ENCODE peak calls at places on chromosomes 1 and 21, in six cellular contexts. One of them, this sample, is unnamed. For H3K27me3, the result is how much of the 10 kb centered on the place peaks cover.

GRCh38 chr1:46526689-46527291 is 24.7 kb downstream of the KNCN start:
- DNase-seq in tibial nerve: no peak
- DNase-seq in HL-60: no peak
- DNase-seq in HCT116: no peak
- DNase-seq in aorta: no peak
- DNase-seq in pancreas: peak
- DNase-seq in this sample: no peak

GRCh38 chr1:90154711-90155110 is 159.8 kb downstream of the ZNF326 start:
- DNase-seq in tibial nerve: no peak
- DNase-seq in HL-60: no peak
- DNase-seq in HCT116: no peak
- DNase-seq in aorta: no peak
- DNase-seq in pancreas: no peak
- DNase-seq in this sample: no peak

GRCh38 chr1:53848025-53848424 is 9.9 kb upstream of the NDC1 start:
- DNase-seq in HL-60: no peak
- DNase-seq in pancreas: no peak
- DNase-seq in HCT116: no peak
- DNase-seq in tibial nerve: no peak
- DNase-seq in aorta: no peak
- DNase-seq in this sample: no peak

GRCh38 chr21:45460611-45461368 is 55.8 kb downstream of the COL18A1 start:
- DNase-seq in pancreas: no peak
- DNase-seq in HL-60: no peak
- DNase-seq in tibial nerve: no peak
- DNase-seq in aorta: peak
- DNase-seq in HCT116: no peak
- DNase-seq in this sample: peak

GRCh38 chr1:3631330-3631729 is 6.5 kb downstream of the TPRG1L start:
- DNase-seq in HL-60: no peak
- DNase-seq in aorta: peak
- DNase-seq in HCT116: no peak
- DNase-seq in pancreas: no peak
- DNase-seq in tibial nerve: no peak
- DNase-seq in this sample: no peak

GRCh38 chr1:225554216-225554812 is 98.6 kb downstream of the ENAH start:
- DNase-seq in aorta: no peak
- DNase-seq in HL-60: peak
- DNase-seq in pancreas: no peak
- DNase-seq in tibial nerve: no peak
- DNase-seq in HCT116: peak
- DNase-seq in this sample: peak

GRCh38 chr1:21013510-21013909 is 163.2 kb downstream of the EIF4G3 start:
- DNase-seq in pancreas: no peak
- DNase-seq in aorta: no peak
- DNase-seq in HL-60: no peak
- DNase-seq in tibial nerve: no peak
- DNase-seq in HCT116: no peak
- DNase-seq in this sample: no peak

GRCh38 chr1:246602194-246602593 is 35.9 kb downstream of the CNST start:
- DNase-seq in HL-60: no peak
- DNase-seq in HCT116: no peak
- DNase-seq in tibial nerve: no peak
- DNase-seq in aorta: no peak
- DNase-seq in pancreas: no peak
- DNase-seq in this sample: no peak

GRCh38 chr1:234154320-234155251 is 218.7 kb upstream of the COA6 start:
- DNase-seq in tibial nerve: no peak
- DNase-seq in aorta: no peak
- DNase-seq in HL-60: peak
- DNase-seq in pancreas: no peak
- DNase-seq in HCT116: peak
- DNase-seq in this sample: peak

GRCh38 chr1:240099748-240100147 is 8.1 kb downstream of the FMN2 start:
- DNase-seq in aorta: no peak
- DNase-seq in pancreas: no peak
- DNase-seq in HL-60: no peak
- DNase-seq in HCT116: no peak
- DNase-seq in tibial nerve: no peak
- DNase-seq in this sample: no peak

GRCh38 chr1:218991089-218991488 is 182.6 kb upstream of the LYPLAL1 start:
- DNase-seq in tibial nerve: no peak
- DNase-seq in HL-60: no peak
- DNase-seq in aorta: no peak
- DNase-seq in pancreas: no peak
- DNase-seq in HCT116: no peak
- DNase-seq in this sample: no peak

GRCh38 chr1:56758135-56758534 is 61.1 kb downstream of the FYB2 start:
- DNase-seq in HL-60: no peak
- DNase-seq in aorta: no peak
- DNase-seq in tibial nerve: no peak
- DNase-seq in pancreas: no peak
- DNase-seq in HCT116: peak
- DNase-seq in this sample: peak

GRCh38 chr1:101683136-101683535 is 313.6 kb downstream of the OLFM3 start:
- DNase-seq in pancreas: no peak
- DNase-seq in aorta: no peak
- DNase-seq in HCT116: no peak
- DNase-seq in HL-60: no peak
- DNase-seq in tibial nerve: no peak
- DNase-seq in this sample: no peak
- H3K4me3 ChIP-seq in pancreas: no peak
- H3K4me3 ChIP-seq in aorta: no peak
- H3K4me3 ChIP-seq in HCT116: no peak
- H3K4me3 ChIP-seq in HL-60: no peak
- H3K4me3 ChIP-seq in tibial nerve: no peak
- H3K4me3 ChIP-seq in this sample: no peak

GRCh38 chr1:63326473-63327380 is 4.4 kb downstream of the FOXD3 start:
- DNase-seq in pancreas: no peak
- DNase-seq in tibial nerve: no peak
- DNase-seq in HCT116: no peak
- DNase-seq in HL-60: no peak
- DNase-seq in aorta: no peak
- DNase-seq in this sample: no peak
- H3K27me3 ChIP-seq in pancreas: half or more
- H3K27me3 ChIP-seq in tibial nerve: half or more
- H3K27me3 ChIP-seq in HCT116: under half
- H3K27me3 ChIP-seq in HL-60: half or more
- H3K27me3 ChIP-seq in aorta: under half
- H3K27me3 ChIP-seq in this sample: half or more

GRCh38 chr1:9798236-9799130 is 25.3 kb downstream of the CLSTN1 start:
- DNase-seq in pancreas: peak
- DNase-seq in tibial nerve: no peak
- DNase-seq in HCT116: no peak
- DNase-seq in HL-60: no peak
- DNase-seq in aorta: no peak
- DNase-seq in this sample: peak
- H3K4me3 ChIP-seq in pancreas: no peak
- H3K4me3 ChIP-seq in tibial nerve: no peak
- H3K4me3 ChIP-seq in HCT116: no peak
- H3K4me3 ChIP-seq in HL-60: no peak
- H3K4me3 ChIP-seq in aorta: no peak
- H3K4me3 ChIP-seq in this sample: no peak

GRCh38 chr1:1243261-1243660 is 3.3 kb downstream of the C1QTNF12 start:
- DNase-seq in pancreas: peak
- DNase-seq in tibial nerve: no peak
- DNase-seq in aorta: no peak
- DNase-seq in HL-60: no peak
- DNase-seq in HCT116: no peak
- DNase-seq in this sample: no peak
- H3K27me3 ChIP-seq in pancreas: under half
- H3K27me3 ChIP-seq in tibial nerve: half or more
- H3K27me3 ChIP-seq in aorta: under half
- H3K27me3 ChIP-seq in HL-60: under half
- H3K27me3 ChIP-seq in HCT116: under half
- H3K27me3 ChIP-seq in this sample: under half

GRCh38 chr1:161258439-161259386 is at the start of gene PCP4L1:
- DNase-seq in HCT116: no peak
- DNase-seq in aorta: peak
- DNase-seq in HL-60: no peak
- DNase-seq in pancreas: peak
- DNase-seq in tibial nerve: no peak
- DNase-seq in this sample: peak
- H3K4me3 ChIP-seq in HCT116: no peak
- H3K4me3 ChIP-seq in aorta: peak
- H3K4me3 ChIP-seq in HL-60: no peak
- H3K4me3 ChIP-seq in pancreas: peak
- H3K4me3 ChIP-seq in tibial nerve: peak
- H3K4me3 ChIP-seq in this sample: peak

GRCh38 chr1:215543806-215544205 is 23.3 kb upstream of the KCTD3 start:
- DNase-seq in HCT116: no peak
- DNase-seq in aorta: no peak
- DNase-seq in tibial nerve: no peak
- DNase-seq in HL-60: no peak
- DNase-seq in pancreas: no peak
- DNase-seq in this sample: no peak
- H3K27me3 ChIP-seq in HCT116: under half
- H3K27me3 ChIP-seq in aorta: under half
- H3K27me3 ChIP-seq in tibial nerve: under half
- H3K27me3 ChIP-seq in HL-60: under half
- H3K27me3 ChIP-seq in pancreas: under half
- H3K27me3 ChIP-seq in this sample: under half

GRCh38 chr21:26572668-26573381 is at the start of gene CYYR1:
- DNase-seq in HL-60: no peak
- DNase-seq in aorta: no peak
- DNase-seq in pancreas: peak
- DNase-seq in HCT116: no peak
- DNase-seq in tibial nerve: no peak
- DNase-seq in this sample: no peak
- H3K4me3 ChIP-seq in HL-60: no peak
- H3K4me3 ChIP-seq in aorta: peak
- H3K4me3 ChIP-seq in pancreas: peak
- H3K4me3 ChIP-seq in HCT116: no peak
- H3K4me3 ChIP-seq in tibial nerve: peak
- H3K4me3 ChIP-seq in this sample: peak

DNA sequence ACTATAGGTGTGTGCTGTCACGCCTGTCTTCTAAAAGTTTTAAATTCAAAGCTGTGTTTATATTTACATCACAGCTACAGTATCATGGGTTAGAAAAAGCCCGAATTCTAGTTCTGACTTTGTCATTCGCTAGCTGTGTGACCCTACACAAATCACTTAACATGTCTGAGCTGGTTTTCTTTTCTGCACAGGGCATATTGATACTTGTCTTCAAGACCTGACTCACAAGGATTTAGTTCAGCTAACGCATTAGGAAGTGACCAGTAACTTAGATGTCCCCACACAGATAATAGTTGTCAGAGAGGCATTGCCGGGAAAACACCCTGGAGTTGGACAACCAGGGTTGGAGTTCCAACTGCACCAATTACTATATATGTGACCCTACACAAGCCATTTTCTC is 25.9 kb downstream of the GIPC2 start:
- DNase-seq in aorta: no peak
- DNase-seq in HL-60: no peak
- DNase-seq in pancreas: no peak
- DNase-seq in tibial nerve: no peak
- DNase-seq in HCT116: no peak
- DNase-seq in this sample: peak
- H3K27me3 ChIP-seq in aorta: under half
- H3K27me3 ChIP-seq in HL-60: under half
- H3K27me3 ChIP-seq in pancreas: under half
- H3K27me3 ChIP-seq in tibial nerve: under half
- H3K27me3 ChIP-seq in HCT116: under half
- H3K27me3 ChIP-seq in this sample: under half

DNA sequence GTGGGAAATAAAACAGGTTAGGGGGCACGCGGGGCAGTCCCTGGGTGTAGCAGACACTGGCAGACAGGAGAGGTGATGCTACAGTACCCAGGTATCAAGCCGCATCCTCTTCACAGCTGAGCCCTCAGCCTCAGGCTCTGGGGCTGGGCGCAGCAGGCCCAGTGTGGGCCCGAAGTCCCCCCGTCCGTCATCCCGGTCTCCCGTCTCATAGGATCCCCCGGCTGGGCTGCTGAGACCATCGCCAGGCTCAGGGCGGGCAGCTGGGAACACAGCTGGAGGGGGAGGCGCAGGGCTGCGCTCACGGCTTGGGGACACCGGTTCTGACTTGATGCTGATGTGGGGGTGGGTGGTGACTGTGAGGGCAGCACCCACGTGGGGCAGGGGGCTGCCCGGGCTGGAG is 32.7 kb downstream of the MEF2D start:
- DNase-seq in pancreas: no peak
- DNase-seq in aorta: no peak
- DNase-seq in HL-60: no peak
- DNase-seq in tibial nerve: no peak
- DNase-seq in HCT116: no peak
- DNase-seq in this sample: no peak
- H3K4me3 ChIP-seq in pancreas: no peak
- H3K4me3 ChIP-seq in aorta: no peak
- H3K4me3 ChIP-seq in HL-60: no peak
- H3K4me3 ChIP-seq in tibial nerve: no peak
- H3K4me3 ChIP-seq in HCT116: no peak
- H3K4me3 ChIP-seq in this sample: no peak